ENCODE peak calls at places on chromosomes 13 and 19, in five cellular contexts. One of them, this sample, is unnamed.

GRCh38 chr19:2810141-2811091 is 9.3 kb upstream of the ZNF554 start:
- DNase-seq in GM13977: peak
- DNase-seq in glutamatergic neuron: no peak
- DNase-seq in AG10803: no peak
- DNase-seq in GM23338: no peak
- DNase-seq in this sample: peak

GRCh38 chr13:51437550-51438127 is 15.2 kb downstream of the INTS6 start:
- DNase-seq in AG10803: no peak
- DNase-seq in glutamatergic neuron: no peak
- DNase-seq in GM23338: no peak
- DNase-seq in GM13977: no peak
- DNase-seq in this sample: no peak

GRCh38 chr19:8174706-8175105 is 25.3 kb upstream of the FBN3 start:
- DNase-seq in GM13977: no peak
- DNase-seq in glutamatergic neuron: no peak
- DNase-seq in GM23338: no peak
- DNase-seq in AG10803: no peak
- DNase-seq in this sample: no peak

GRCh38 chr19:56725829-56726424 is 54.4 kb upstream of the ZNF835 start:
- DNase-seq in glutamatergic neuron: no peak
- DNase-seq in GM13977: no peak
- DNase-seq in AG10803: no peak
- DNase-seq in GM23338: no peak
- DNase-seq in this sample: no peak

GRCh38 chr19:51124729-51125128 is at the start of gene SIGLEC9:
- DNase-seq in GM13977: no peak
- DNase-seq in AG10803: no peak
- DNase-seq in glutamatergic neuron: no peak
- DNase-seq in GM23338: no peak
- DNase-seq in this sample: no peak

GRCh38 chr13:41565221-41565620 is 107.9 kb downstream of the RGCC start:
- DNase-seq in GM13977: no peak
- DNase-seq in GM23338: no peak
- DNase-seq in glutamatergic neuron: no peak
- DNase-seq in AG10803: peak
- DNase-seq in this sample: no peak

GRCh38 chr13:52348081-52348480 is 57.9 kb downstream of the THSD1 start:
- DNase-seq in GM23338: no peak
- DNase-seq in glutamatergic neuron: no peak
- DNase-seq in GM13977: no peak
- DNase-seq in AG10803: peak
- DNase-seq in this sample: no peak

GRCh38 chr13:94181461-94182107 is 297.9 kb downstream of the DCT start:
- DNase-seq in AG10803: no peak
- DNase-seq in glutamatergic neuron: no peak
- DNase-seq in GM13977: no peak
- DNase-seq in GM23338: no peak
- DNase-seq in this sample: no peak

GRCh38 chr13:42894765-42895181 is 97.3 kb downstream of the EPSTI1 start:
- DNase-seq in glutamatergic neuron: no peak
- DNase-seq in GM13977: no peak
- DNase-seq in AG10803: peak
- DNase-seq in GM23338: no peak
- DNase-seq in this sample: no peak

GRCh38 chr19:53461866-53462265 is 5.7 kb upstream of the ZNF813 start:
- DNase-seq in GM13977: no peak
- DNase-seq in GM23338: no peak
- DNase-seq in AG10803: no peak
- DNase-seq in glutamatergic neuron: no peak
- DNase-seq in this sample: no peak

GRCh38 chr13:77345150-77345780 is 18.4 kb upstream of the MYCBP2 start:
- DNase-seq in GM13977: no peak
- DNase-seq in GM23338: no peak
- DNase-seq in AG10803: no peak
- DNase-seq in glutamatergic neuron: no peak
- DNase-seq in this sample: no peak

GRCh38 chr19:10936661-10937084 is 8.1 kb downstream of the TIMM29 start:
- DNase-seq in GM23338: peak
- DNase-seq in AG10803: peak
- DNase-seq in glutamatergic neuron: peak
- DNase-seq in GM13977: peak
- DNase-seq in this sample: peak

GRCh38 chr19:42275103-42275502 is 6.1 kb downstream of the CIC start:
- DNase-seq in glutamatergic neuron: no peak
- DNase-seq in GM13977: no peak
- DNase-seq in AG10803: no peak
- DNase-seq in GM23338: no peak
- DNase-seq in this sample: no peak

GRCh38 chr13:40348096-40348679 is 318.3 kb downstream of the FOXO1 start:
- DNase-seq in AG10803: no peak
- DNase-seq in GM13977: no peak
- DNase-seq in GM23338: no peak
- DNase-seq in glutamatergic neuron: no peak
- DNase-seq in this sample: no peak

GRCh38 chr13:87166348-87166747 is 504.8 kb upstream of the SLITRK5 start:
- DNase-seq in GM23338: no peak
- DNase-seq in GM13977: no peak
- DNase-seq in AG10803: no peak
- DNase-seq in glutamatergic neuron: no peak
- DNase-seq in this sample: no peak

GRCh38 chr13:67619987-67620386 is 389.9 kb upstream of the PCDH9 start:
- DNase-seq in AG10803: no peak
- DNase-seq in GM23338: no peak
- DNase-seq in GM13977: no peak
- DNase-seq in glutamatergic neuron: no peak
- DNase-seq in this sample: no peak

GRCh38 chr13:30580852-30581502 is 36.7 kb upstream of the USPL1 start:
- DNase-seq in GM23338: no peak
- DNase-seq in AG10803: no peak
- DNase-seq in GM13977: no peak
- DNase-seq in glutamatergic neuron: no peak
- DNase-seq in this sample: no peak

GRCh38 chr19:17779281-17779930 is 15.5 kb upstream of the B3GNT3 start:
- DNase-seq in AG10803: peak
- DNase-seq in glutamatergic neuron: peak
- DNase-seq in GM13977: no peak
- DNase-seq in GM23338: peak
- DNase-seq in this sample: no peak

GRCh38 chr13:107842562-107843180 is 372.7 kb downstream of the LIG4 start:
- DNase-seq in glutamatergic neuron: no peak
- DNase-seq in AG10803: peak
- DNase-seq in GM23338: no peak
- DNase-seq in GM13977: no peak
- DNase-seq in this sample: no peak

GRCh38 chr13:104114111-104114510 is 1047.9 kb upstream of the SLC10A2 start:
- DNase-seq in GM23338: no peak
- DNase-seq in glutamatergic neuron: no peak
- DNase-seq in AG10803: no peak
- DNase-seq in GM13977: no peak
- DNase-seq in this sample: no peak

GRCh38 chr19:42201489-42202289 is 15.8 kb downstream of the DEDD2 start:
- DNase-seq in GM23338: no peak
- DNase-seq in GM13977: peak
- DNase-seq in AG10803: no peak
- DNase-seq in glutamatergic neuron: no peak
- DNase-seq in this sample: peak

GRCh38 chr19:46860846-46861690 is at the start of gene ARHGAP35:
- DNase-seq in glutamatergic neuron: peak
- DNase-seq in GM23338: peak
- DNase-seq in AG10803: no peak
- DNase-seq in GM13977: peak
- DNase-seq in this sample: peak

GRCh38 chr19:33878912-33879810 is 82.5 kb downstream of the KCTD15 start:
- DNase-seq in GM23338: no peak
- DNase-seq in glutamatergic neuron: no peak
- DNase-seq in AG10803: no peak
- DNase-seq in GM13977: no peak
- DNase-seq in this sample: no peak

GRCh38 chr13:51330741-51331140 is 8.8 kb upstream of the SERPINE3 start:
- DNase-seq in AG10803: peak
- DNase-seq in GM23338: no peak
- DNase-seq in glutamatergic neuron: no peak
- DNase-seq in GM13977: peak
- DNase-seq in this sample: peak

GRCh38 chr19:40619333-40620160 is 18.4 kb downstream of the LTBP4 start:
- DNase-seq in GM13977: no peak
- DNase-seq in AG10803: no peak
- DNase-seq in GM23338: no peak
- DNase-seq in glutamatergic neuron: no peak
- DNase-seq in this sample: no peak

GRCh38 chr13:94716016-94716415 is 3.7 kb upstream of the SOX21 start:
- DNase-seq in GM13977: no peak
- DNase-seq in AG10803: no peak
- DNase-seq in glutamatergic neuron: no peak
- DNase-seq in GM23338: peak
- DNase-seq in this sample: no peak

GRCh38 chr13:44575741-44576395 is at the start of gene TSC22D1:
- DNase-seq in AG10803: peak
- DNase-seq in GM13977: peak
- DNase-seq in glutamatergic neuron: peak
- DNase-seq in GM23338: peak
- DNase-seq in this sample: peak
- TF ChIP-seq CTCF in AG10803: peak
- TF ChIP-seq CTCF in GM13977: no peak
- TF ChIP-seq CTCF in glutamatergic neuron: no peak
- TF ChIP-seq CTCF in GM23338: no peak
- TF ChIP-seq CTCF in this sample: no peak

GRCh38 chr13:46962286-46962941 is 65.6 kb upstream of the HTR2A start:
- DNase-seq in GM23338: peak
- DNase-seq in AG10803: peak
- DNase-seq in GM13977: peak
- DNase-seq in glutamatergic neuron: no peak
- DNase-seq in this sample: peak
- TF ChIP-seq CTCF in GM23338: peak
- TF ChIP-seq CTCF in AG10803: peak
- TF ChIP-seq CTCF in GM13977: peak
- TF ChIP-seq CTCF in glutamatergic neuron: no peak
- TF ChIP-seq CTCF in this sample: peak

GRCh38 chr19:13097331-13098258 is 5.1 kb downstream of the LYL1 start:
- DNase-seq in AG10803: no peak
- DNase-seq in glutamatergic neuron: peak
- DNase-seq in GM13977: no peak
- DNase-seq in GM23338: peak
- DNase-seq in this sample: no peak

GRCh38 chr19:13096968-13097330 is 5.7 kb downstream of the LYL1 start:
- DNase-seq in AG10803: no peak
- DNase-seq in glutamatergic neuron: no peak
- DNase-seq in GM13977: no peak
- DNase-seq in GM23338: no peak
- DNase-seq in this sample: no peak

GRCh38 chr19:13094771-13095392 is 7.8 kb downstream of the LYL1 start:
- DNase-seq in AG10803: no peak
- DNase-seq in GM13977: no peak
- DNase-seq in glutamatergic neuron: peak
- DNase-seq in GM23338: peak
- DNase-seq in this sample: peak

GRCh38 chr19:13095393-13095784 is 7.3 kb downstream of the LYL1 start:
- DNase-seq in GM13977: no peak
- DNase-seq in glutamatergic neuron: peak
- DNase-seq in GM23338: peak
- DNase-seq in AG10803: no peak
- DNase-seq in this sample: peak

DNA sequence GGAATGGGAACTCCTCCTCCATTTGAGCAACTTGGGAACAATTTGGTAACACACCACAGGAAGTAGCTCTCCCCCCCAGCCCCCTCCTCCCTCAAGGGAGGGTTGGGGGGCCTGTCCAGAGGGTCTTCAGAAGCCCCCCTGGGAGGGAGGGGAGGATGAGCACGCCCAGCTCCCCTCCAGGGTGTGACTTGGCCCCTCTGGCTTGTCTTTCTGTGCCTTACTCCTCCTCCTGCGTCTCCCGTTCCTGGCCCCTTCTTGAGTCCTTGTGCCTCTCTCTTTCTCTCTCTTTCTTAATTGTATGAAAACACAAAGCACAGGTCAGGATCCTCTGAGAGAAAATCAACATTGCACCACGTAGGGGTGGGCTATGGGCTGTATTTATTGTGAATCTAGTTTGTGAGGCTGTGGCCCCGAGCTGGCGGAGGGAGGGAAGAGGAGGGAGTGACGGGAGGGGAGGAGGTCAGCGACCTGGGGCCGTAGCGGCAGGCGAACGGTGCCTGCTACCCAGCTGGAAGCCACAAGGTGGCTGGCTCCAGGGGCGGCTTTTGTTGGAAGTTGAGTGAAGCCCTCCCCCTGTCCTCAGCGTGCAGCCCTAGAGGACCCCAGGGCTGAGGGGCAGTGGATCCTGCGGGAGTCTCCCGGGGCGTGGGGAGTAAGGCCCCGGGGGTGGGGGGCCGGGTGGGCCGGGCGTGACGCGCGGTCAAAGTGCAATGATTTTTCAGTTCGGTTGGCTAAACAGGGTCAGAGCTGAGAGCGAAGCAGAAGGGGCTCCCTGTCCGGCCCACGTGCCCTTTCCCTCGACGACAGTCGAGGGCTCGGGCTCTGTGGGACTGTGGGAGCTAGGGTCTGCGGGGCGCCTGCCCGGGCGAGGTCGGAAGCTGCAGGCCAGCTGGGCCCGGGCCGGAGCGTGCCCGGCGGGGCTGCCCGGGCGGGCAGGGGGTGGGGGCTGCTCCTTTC is 6.4 kb downstream of the LYL1 start:
- DNase-seq in AG10803: no peak
- DNase-seq in glutamatergic neuron: peak
- DNase-seq in GM23338: peak
- DNase-seq in GM13977: no peak
- DNase-seq in this sample: no peak
- TF ChIP-seq CTCF in AG10803: peak
- TF ChIP-seq CTCF in glutamatergic neuron: peak
- TF ChIP-seq CTCF in GM23338: peak
- TF ChIP-seq CTCF in GM13977: no peak
- TF ChIP-seq CTCF in this sample: no peak

DNA sequence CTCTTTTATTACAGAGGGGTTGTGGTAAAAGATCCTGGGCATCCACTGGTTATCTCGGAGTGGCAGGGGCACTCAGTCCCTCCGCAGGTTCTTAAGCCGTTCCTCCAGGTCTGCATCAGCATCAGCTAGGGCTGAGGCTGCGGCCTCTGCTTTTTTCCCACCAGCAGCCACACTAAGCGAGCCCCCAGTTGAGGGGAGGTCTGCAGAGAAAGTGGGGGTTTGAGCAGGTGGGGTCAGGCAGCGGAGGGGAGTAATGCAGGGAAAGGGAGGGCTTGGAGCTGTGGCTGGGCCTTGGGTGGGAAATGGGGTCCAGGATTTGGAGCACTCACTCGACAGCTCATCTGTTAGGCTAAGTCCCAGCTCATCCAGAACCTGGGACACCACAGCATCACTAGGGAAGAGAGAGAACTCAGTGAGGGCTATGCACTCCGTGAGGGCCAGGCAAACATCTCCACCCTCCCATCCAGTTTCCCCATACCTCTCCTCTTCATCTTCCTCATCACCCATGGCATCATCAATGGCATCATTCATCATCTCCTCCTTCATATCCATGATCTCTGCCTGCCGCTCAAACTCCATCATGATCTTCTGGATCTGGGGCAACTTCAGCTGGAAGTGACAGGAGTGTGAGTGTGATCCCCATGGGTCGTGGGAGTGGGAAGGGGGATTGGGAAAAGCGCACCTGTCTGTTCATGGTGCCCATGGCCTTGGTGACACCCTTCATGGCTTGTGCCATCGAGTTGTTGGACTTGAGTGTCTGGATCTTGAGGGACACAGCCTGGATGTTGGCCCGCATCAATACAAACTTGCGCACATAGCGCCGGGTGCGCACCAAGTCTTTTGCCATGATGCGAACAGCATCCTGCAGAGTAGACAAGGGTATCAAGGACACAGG is 3.1 kb downstream of the CHMP2A start:
- DNase-seq in GM13977: no peak
- DNase-seq in glutamatergic neuron: no peak
- DNase-seq in AG10803: no peak
- DNase-seq in GM23338: no peak
- DNase-seq in this sample: no peak
- TF ChIP-seq CTCF in GM13977: no peak
- TF ChIP-seq CTCF in glutamatergic neuron: no peak
- TF ChIP-seq CTCF in AG10803: no peak
- TF ChIP-seq CTCF in GM23338: no peak
- TF ChIP-seq CTCF in this sample: no peak

This sample was measured in GM20000.